ENCODE peak calls at places on chromosomes 11 and 22, in four cellular contexts. V is left ventricle myocardium inferior, E is DND-41, I is A549. G is an unnamed sample.

GRCh38 chr11:13667245-13667644 is 1.2 kb upstream of the FAR1 start:
- DNase-seq in V (no peak), E (no peak), I (no peak), G (no peak)

GRCh38 chr11:12460441-12460840 is 83.1 kb downstream of the PARVA start:
- DNase-seq in V (no peak), E (no peak), I (no peak), G (no peak)

GRCh38 chr22:33519140-33519973 is 400.9 kb downstream of the LARGE1 start:
- DNase-seq in V (no peak), E (no peak), I (peak), G (peak)

GRCh38 chr11:13929551-13929950 is 33.0 kb upstream of the SPON1 start:
- DNase-seq in V (no peak), E (no peak), I (no peak), G (no peak)

GRCh38 chr22:35072939-35073338 is 7.0 kb downstream of the ISX start:
- DNase-seq in V (no peak), E (no peak), I (no peak), G (no peak)

GRCh38 chr11:61744609-61745156 is 7.8 kb upstream of the MYRF start:
- DNase-seq in V (no peak), E (no peak), I (no peak), G (no peak)

GRCh38 chr11:129817282-129818051 is 1.8 kb downstream of the TMEM45B start:
- DNase-seq in V (no peak), E (no peak), I (no peak), G (no peak)

GRCh38 chr11:118109231-118109630 is 22.5 kb upstream of the SMIM35 start:
- DNase-seq in V (peak), E (no peak), I (no peak), G (peak)

GRCh38 chr22:22810471-22810870 is 77.1 kb upstream of the IGLL5 start:
- DNase-seq in V (no peak), E (no peak), I (no peak), G (no peak)

GRCh38 chr22:38570841-38571364 is 920 bp upstream of the DMC1 start:
- DNase-seq in V (peak), E (peak), I (peak), G (peak)

GRCh38 chr22:46707827-46708570 is 30.1 kb downstream of the CERK start:
- DNase-seq in V (no peak), E (no peak), I (no peak), G (no peak)

GRCh38 chr22:26139320-26139719 is 29.9 kb upstream of the SEZ6L start:
- DNase-seq in V (no peak), E (no peak), I (no peak), G (no peak)

GRCh38 chr11:28619870-28620540 is 511.8 kb downstream of the METTL15 start:
- DNase-seq in V (no peak), E (no peak), I (peak), G (no peak)
- H3K27ac ChIP-seq in V (no peak), E (no peak), I (peak), G (no peak)

GRCh38 chr11:28703371-28703770 is 595.2 kb downstream of the METTL15 start:
- DNase-seq in V (no peak), E (no peak), I (no peak), G (no peak)

GRCh38 chr11:28702871-28703270 is 594.7 kb downstream of the METTL15 start:
- DNase-seq in V (no peak), E (no peak), I (no peak), G (no peak)

GRCh38 chr11:28701760-28702449 is 593.7 kb downstream of the METTL15 start:
- DNase-seq in V (no peak), E (no peak), I (peak), G (no peak)

GRCh38 chr11:28702450-28702790 is 594.2 kb downstream of the METTL15 start:
- DNase-seq in V (no peak), E (no peak), I (peak), G (no peak)

GRCh38 chr11:28704801-28705200 is 596.6 kb downstream of the METTL15 start:
- DNase-seq in V (no peak), E (no peak), I (no peak), G (no peak)
- H3K27ac ChIP-seq in V (no peak), E (no peak), I (peak), G (no peak)

DNA sequence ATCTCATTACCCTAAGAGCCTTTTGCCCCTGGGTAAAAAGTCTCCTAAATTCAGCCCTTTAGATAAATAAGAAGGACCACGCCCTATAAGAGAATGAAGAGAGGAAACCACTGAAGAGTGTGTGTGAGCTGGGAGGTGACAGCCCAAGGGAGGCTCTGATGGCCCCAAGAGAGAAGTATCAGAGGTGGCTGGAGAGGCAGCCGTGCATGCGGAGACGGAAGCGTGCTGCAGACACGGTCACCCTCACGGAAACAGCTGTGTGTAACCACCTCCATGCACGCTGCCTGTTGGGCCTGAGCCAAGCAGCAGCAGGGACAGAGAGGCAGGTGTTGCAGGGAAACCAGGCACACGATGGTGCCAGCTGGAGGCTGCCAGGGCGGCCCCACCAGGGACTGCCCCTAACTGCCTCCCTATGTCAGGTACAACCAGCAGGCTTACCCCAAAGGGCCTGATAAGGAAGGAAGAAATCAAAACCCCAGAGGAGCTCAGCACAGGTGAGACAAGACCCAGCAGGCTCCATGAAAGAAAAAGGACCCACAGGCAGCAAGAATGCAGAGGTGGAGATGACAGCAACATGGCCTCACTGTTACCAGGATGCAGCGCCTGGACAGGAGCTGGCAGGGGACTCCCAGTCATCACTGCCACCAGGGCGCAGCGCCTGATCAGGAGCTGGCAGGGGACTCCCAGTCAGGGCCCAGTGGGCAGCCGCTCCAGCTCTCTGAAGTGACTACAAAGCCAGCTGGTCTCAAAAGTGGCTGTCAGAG is 7.8 kb downstream of the LARGE2 start:
- DNase-seq in V (peak), E (no peak), I (no peak), G (no peak)
- H3K27ac ChIP-seq in V (peak), E (no peak), I (no peak), G (no peak)

DNA sequence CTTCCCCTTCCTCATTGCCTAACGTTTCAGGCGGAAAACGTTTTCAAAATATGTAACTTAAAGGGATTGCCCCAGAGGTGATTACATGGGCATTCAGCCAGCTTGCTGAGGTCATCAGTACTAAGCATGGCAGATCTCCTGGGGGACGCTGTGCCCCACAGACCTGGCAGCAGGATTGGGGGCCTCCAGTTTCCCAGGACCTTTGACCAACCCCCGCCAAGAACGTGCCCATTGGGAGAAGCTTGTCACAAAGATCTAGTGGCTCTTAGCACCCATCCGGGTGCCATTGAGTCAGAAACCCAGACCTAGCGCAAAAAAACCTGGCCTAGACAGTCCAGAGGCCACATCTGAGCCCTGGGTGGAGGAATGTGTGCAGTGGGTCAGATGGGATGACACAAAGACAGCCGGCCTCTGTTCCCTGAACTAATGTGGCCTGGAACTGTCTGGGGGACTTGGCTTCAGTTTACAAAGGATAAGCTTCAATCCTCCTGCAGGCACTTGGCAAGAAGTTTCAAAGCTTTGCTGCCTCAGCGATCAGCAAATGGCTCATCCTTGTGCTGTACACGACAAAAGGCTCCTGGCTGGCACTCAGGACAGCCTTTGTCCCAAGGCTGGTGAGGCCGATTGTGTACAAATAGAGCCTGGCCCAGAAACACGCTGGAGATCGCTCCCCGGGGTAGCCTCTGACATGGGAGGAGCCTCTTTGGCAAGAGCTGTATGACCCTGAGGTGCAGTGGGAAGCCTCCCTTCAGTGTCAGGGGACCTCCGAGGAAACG is 9.5 kb downstream of the C1QTNF6 start:
- DNase-seq in V (no peak), E (no peak), I (no peak), G (peak)
- H3K27ac ChIP-seq in V (peak), E (no peak), I (peak), G (peak)

GRCh38 chr11:95296621-95297025 is 65.6 kb upstream of the SESN3 start:
- DNase-seq in V (no peak), E (no peak), I (no peak), G (no peak)
- H3K27ac ChIP-seq in V (no peak), E (no peak), I (no peak), G (no peak)

DNA sequence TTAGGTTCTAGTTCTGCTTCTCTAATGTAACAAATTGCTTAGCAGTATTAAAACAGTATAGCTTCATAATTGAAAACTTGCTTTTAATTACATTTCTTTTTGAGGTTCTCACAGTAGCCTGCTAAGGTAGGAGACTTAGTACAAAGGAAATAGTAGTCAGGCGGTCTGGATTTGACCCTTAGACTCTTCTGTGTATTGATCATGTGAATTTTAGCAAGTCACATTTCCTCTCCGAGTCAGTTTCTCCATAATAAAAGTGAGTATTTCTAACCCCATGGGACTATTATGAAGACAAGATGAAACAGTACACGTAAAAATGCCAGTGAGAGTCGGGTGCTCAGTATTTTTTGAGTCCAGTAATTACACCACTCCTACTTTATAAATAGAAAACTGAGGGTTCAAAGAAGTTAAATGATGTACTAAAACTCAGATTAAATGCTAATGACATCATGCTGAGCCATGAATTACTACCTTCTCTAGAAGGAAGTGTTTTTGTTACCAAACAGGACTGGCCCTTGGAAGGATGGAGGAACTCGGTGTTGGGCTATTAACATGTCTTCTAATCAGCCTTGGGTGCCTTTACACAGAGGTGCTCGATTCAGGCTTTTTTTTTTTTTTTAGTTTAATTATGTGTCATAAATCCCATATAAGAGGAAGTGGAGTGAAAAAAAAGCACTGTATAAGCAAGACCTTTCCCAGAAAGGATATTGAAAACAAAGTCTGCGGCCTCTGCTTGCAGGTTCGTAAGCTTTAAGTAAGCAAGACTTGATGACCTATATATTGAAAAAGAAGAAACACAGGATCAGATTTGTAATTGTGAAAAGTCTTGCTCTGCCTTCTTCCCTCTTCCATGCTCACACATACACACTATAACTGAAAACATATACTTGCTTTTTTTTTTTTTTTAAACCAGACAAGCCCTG is 109.0 kb downstream of the EMSY start:
- DNase-seq in V (no peak), E (no peak), I (no peak), G (no peak)
- H3K27ac ChIP-seq in V (no peak), E (no peak), I (no peak), G (no peak)

GRCh38 chr11:44797051-44797450 is 70.3 kb downstream of the TSPAN18 start:
- DNase-seq in V (no peak), E (no peak), I (no peak), G (no peak)

GRCh38 chr11:44797886-44798683 is 71.3 kb downstream of the TSPAN18 start:
- DNase-seq in V (no peak), E (no peak), I (no peak), G (no peak)

GRCh38 chr11:44799036-44799435 is 72.3 kb downstream of the TSPAN18 start:
- DNase-seq in V (no peak), E (no peak), I (no peak), G (no peak)

GRCh38 chr11:44793350-44794090 is 66.8 kb downstream of the TSPAN18 start:
- DNase-seq in V (no peak), E (no peak), I (no peak), G (no peak)

GRCh38 chr11:44795803-44796535 is 69.2 kb downstream of the TSPAN18 start:
- DNase-seq in V (no peak), E (no peak), I (no peak), G (no peak)
- H3K27ac ChIP-seq in V (no peak), E (no peak), I (no peak), G (no peak)